ENCODE peak calls at places on chromosomes 5 and 9, in seven cellular contexts. H is MCF 10A, T is RKO, P is H54, L is islet precursor cell, V is amygdala, A is NCI-H69. U is an unnamed sample.

GRCh38 chr5:112205840-112206239 is 213.2 kb downstream of the EPB41L4A start:
- DNase-seq in V (no peak), H (no peak), T (no peak), A (peak), L (peak), P (no peak), U (no peak)

GRCh38 chr5:74017786-74018211 is 391.8 kb downstream of the ARHGEF28 start:
- DNase-seq in V (no peak), A (peak), L (peak), H (peak), P (peak), T (peak), U (no peak)

GRCh38 chr9:136494531-136495215 is 11.8 kb upstream of the SEC16A start:
- DNase-seq in H (no peak), T (no peak), P (no peak), A (no peak), V (peak), L (no peak), U (no peak)

GRCh38 chr5:127031863-127032232 is 1.5 kb upstream of the MARCHF3 start:
- DNase-seq in A (peak), P (no peak), L (no peak), H (peak), V (no peak), T (no peak), U (no peak)

GRCh38 chr5:111116550-111116949 is 24.4 kb downstream of the WDR36 start:
- DNase-seq in A (peak), T (no peak), V (no peak), P (no peak), H (no peak), L (no peak), U (no peak)

GRCh38 chr9:35658894-35659220 is 765 bp downstream of the CCDC107 start:
- DNase-seq in A (peak), H (peak), P (no peak), L (no peak), T (peak), V (no peak), U (no peak)

GRCh38 chr9:93815677-93816076 is 139.5 kb downstream of the BARX1 start:
- DNase-seq in A (no peak), H (no peak), L (no peak), T (no peak), P (no peak), V (no peak), U (no peak)

GRCh38 chr5:144121577-144121976 is 48.9 kb downstream of the YIPF5 start:
- DNase-seq in H (no peak), V (no peak), L (no peak), T (no peak), A (no peak), P (no peak), U (no peak)

GRCh38 chr5:170092702-170093101 is 13.0 kb upstream of the FOXI1 start:
- DNase-seq in T (no peak), P (no peak), L (no peak), A (no peak), H (no peak), V (no peak), U (no peak)

GRCh38 chr5:132228241-132229035 is 785 bp upstream of the P4HA2 start:
- DNase-seq in A (no peak), P (no peak), L (peak), H (no peak), T (no peak), V (no peak), U (no peak)

GRCh38 chr5:112793201-112793600 is 55.5 kb downstream of the APC start:
- DNase-seq in P (no peak), A (no peak), L (no peak), V (no peak), H (no peak), T (no peak), U (no peak)

GRCh38 chr9:136172412-136173079 is 32.4 kb downstream of the LHX3 start:
- DNase-seq in H (no peak), A (peak), V (no peak), T (no peak), P (no peak), L (peak), U (no peak)

GRCh38 chr5:179623906-179624741 is 653 bp upstream of the HNRNPH1 start:
- DNase-seq in A (peak), L (peak), T (peak), P (peak), H (peak), V (no peak), U (peak)

GRCh38 chr9:134993996-134994720 is 76.4 kb upstream of the FCN1 start:
- DNase-seq in A (no peak), P (no peak), V (no peak), L (no peak), H (no peak), T (no peak), U (no peak)

GRCh38 chr5:35476789-35477188 is 140.9 kb upstream of the SPEF2 start:
- DNase-seq in T (no peak), V (no peak), L (no peak), H (no peak), P (no peak), A (no peak), U (no peak)

GRCh38 chr9:70525553-70525952 is 111.1 kb upstream of the KLF9 start:
- DNase-seq in A (no peak), V (no peak), P (no peak), T (peak), L (no peak), H (peak), U (no peak)

GRCh38 chr5:170720984-170721383 is 62.5 kb upstream of the GABRP start:
- DNase-seq in H (no peak), V (no peak), L (peak), P (no peak), T (no peak), A (no peak), U (no peak)

GRCh38 chr9:124007468-124008306 is 3.9 kb upstream of the LHX2 start:
- DNase-seq in V (no peak), T (no peak), P (no peak), H (no peak), A (no peak), L (no peak), U (no peak)

GRCh38 chr5:164119806-164120440 is 614.5 kb downstream of the MAT2B start:
- DNase-seq in L (peak), P (no peak), T (no peak), H (peak), A (peak), V (no peak), U (no peak)

GRCh38 chr9:97096793-97097192 is 57.9 kb upstream of the CTSV start:
- DNase-seq in H (no peak), L (no peak), V (no peak), A (no peak), P (no peak), T (no peak), U (no peak)

GRCh38 chr9:114769664-114770063 is 36.2 kb downstream of the TNFSF15 start:
- DNase-seq in V (no peak), H (no peak), A (no peak), T (no peak), P (no peak), L (no peak), U (no peak)

GRCh38 chr5:133735346-133735745 is 123.0 kb upstream of the FSTL4 start:
- DNase-seq in V (no peak), T (no peak), P (no peak), H (peak), A (no peak), L (peak), U (no peak)

GRCh38 chr9:79013715-79014610 is 557.8 kb upstream of the TLE4 start:
- DNase-seq in A (peak), P (no peak), V (no peak), L (no peak), H (no peak), T (no peak), U (no peak)

GRCh38 chr5:150637245-150638052 is 3.0 kb upstream of the SYNPO start:
- DNase-seq in V (no peak), H (peak), T (no peak), L (peak), A (peak), P (peak), U (no peak)

GRCh38 chr5:149887622-149888183 is 56.9 kb downstream of the PDE6A start:
- DNase-seq in V (no peak), A (peak), T (no peak), P (no peak), H (no peak), L (peak), U (no peak)

GRCh38 chr5:141692919-141693848 is 11.2 kb upstream of the ARAP3 start:
- DNase-seq in P (peak), H (peak), T (peak), V (no peak), L (no peak), A (peak), U (peak)

GRCh38 chr5:57106661-57107060 is 67.2 kb upstream of the GPBP1 start:
- DNase-seq in P (no peak), H (no peak), L (no peak), A (no peak), V (no peak), T (no peak), U (no peak)

GRCh38 chr9:125085703-125086477 is 57.4 kb downstream of the SCAI start:
- DNase-seq in H (no peak), P (no peak), V (no peak), L (peak), A (no peak), T (no peak), U (no peak)

GRCh38 chr5:10540036-10540544 is 23.8 kb upstream of the ANKRD33B start:
- DNase-seq in V (no peak), L (no peak), A (no peak), T (no peak), H (no peak), P (no peak), U (no peak)

GRCh38 chr9:129185991-129186390 is 7.9 kb upstream of the IER5L start:
- DNase-seq in L (no peak), T (no peak), H (peak), P (no peak), A (no peak), V (no peak), U (peak)

GRCh38 chr5:172931001-172931536 is 28.2 kb upstream of the RPL26L1 start:
- DNase-seq in V (no peak), T (peak), A (no peak), L (peak), H (peak), P (peak), U (no peak)

GRCh38 chr9:77000330-77000729 is 19.1 kb upstream of the FOXB2 start:
- DNase-seq in L (no peak), H (no peak), P (no peak), T (no peak), V (no peak), A (peak), U (no peak)

GRCh38 chr5:192970-193831 is 1.9 kb downstream of the LRRC14B start:
- DNase-seq in A (no peak), P (no peak), L (no peak), H (no peak), T (no peak), V (no peak), U (no peak)